ENCODE peak calls at places on chromosome 13, in four cellular contexts. T is EH, I is T-helper 1 cell, J is GM20000. A is an unnamed sample.

GRCh38 chr13:32734511-32734910 is 148.3 kb downstream of the PDS5B start:
- DNase-seq in T (peak), I (no peak), J (no peak), A (no peak)

GRCh38 chr13:113196970-113197737 is 11.3 kb downstream of the PCID2 start:
- DNase-seq in T (no peak), I (no peak), J (no peak), A (no peak)

GRCh38 chr13:21675095-21676007 is 4.5 kb downstream of the FGF9 start:
- DNase-seq in T (no peak), I (no peak), J (peak), A (peak)

GRCh38 chr13:40916207-40916998 is 102.7 kb downstream of the ELF1 start:
- DNase-seq in T (peak), I (no peak), J (no peak), A (no peak)

GRCh38 chr13:37868691-37869505 is 674 bp downstream of the TRPC4 start:
- DNase-seq in T (peak), I (no peak), J (no peak), A (no peak)

GRCh38 chr13:102845630-102846260 is at the start of gene ERCC5:
- DNase-seq in T (peak), I (peak), J (peak), A (peak)

GRCh38 chr13:39281539-39282150 is 243.4 kb downstream of the NHLRC3 start:
- DNase-seq in T (no peak), I (no peak), J (no peak), A (no peak)

GRCh38 chr13:49952168-49952567 is 16.0 kb upstream of the SPRYD7 start:
- DNase-seq in T (no peak), I (no peak), J (no peak), A (no peak)

GRCh38 chr13:113051641-113052040 is 54.0 kb upstream of the F7 start:
- DNase-seq in T (no peak), I (no peak), J (no peak), A (no peak)

GRCh38 chr13:94121686-94122085 is 357.8 kb downstream of the DCT start:
- DNase-seq in T (peak), I (no peak), J (no peak), A (no peak)

GRCh38 chr13:113917096-113917495 is 53.2 kb upstream of the GAS6 start:
- DNase-seq in T (no peak), I (no peak), J (no peak), A (no peak)

GRCh38 chr13:32175307-32175706 is 139.9 kb downstream of the ZAR1L start:
- DNase-seq in T (no peak), I (no peak), J (no peak), A (no peak)

GRCh38 chr13:74794582-74794981 is 660.4 kb upstream of the KLF12 start:
- DNase-seq in T (peak), I (no peak), J (no peak), A (no peak)

GRCh38 chr13:55627221-55627620 is 1513.5 kb upstream of the PRR20A start:
- DNase-seq in T (no peak), I (no peak), J (no peak), A (no peak)

A was measured in GM13977.